ENCODE peak calls at places on chromosomes 6 and 20, in ten cellular contexts. R is RWPE2; V is effector memory CD4-positive, alpha-beta T cell; W is CD8-positive, alpha-beta T cell; T is heart left ventricle; F is tibial nerve; E is GM23248; P is body of pancreas; C is cardiac muscle cell; O is trophoblast cell. H is an unnamed sample. For H3K4me1 and H3K36me3, the result is how much of the 10 kb centered on the place peaks cover.

GRCh38 chr20:8953300-8953699 is 115.6 kb upstream of the PLCB4 start:
- DNase-seq in R (no peak), V (no peak), W (no peak), T (no peak), F (no peak), E (no peak), P (no peak), C (no peak), O (no peak), H (no peak)

GRCh38 chr6:81075974-81076373 is 676.5 kb downstream of the TENT5A start:
- DNase-seq in R (no peak), V (no peak), W (no peak), T (no peak), F (no peak), E (peak), P (no peak), C (peak), O (peak), H (no peak)

GRCh38 chr6:169292340-169293124 is 38.9 kb upstream of the THBS2 start:
- DNase-seq in R (peak), V (no peak), W (no peak), T (no peak), F (peak), E (peak), P (peak), C (peak), O (peak), H (no peak)

GRCh38 chr20:57480444-57481152 is 44.3 kb downstream of the CTCFL start:
- DNase-seq in R (peak), V (no peak), W (peak), T (no peak), F (no peak), E (no peak), P (no peak), C (no peak), O (no peak), H (no peak)

GRCh38 chr6:81820979-81821378 is 68.5 kb upstream of the TENT5A start:
- DNase-seq in R (no peak), V (no peak), W (no peak), T (no peak), F (no peak), E (no peak), P (no peak), C (no peak), O (no peak), H (no peak)

GRCh38 chr20:52899221-52899620 is 72.9 kb upstream of the TSHZ2 start:
- DNase-seq in R (no peak), V (no peak), W (no peak), T (no peak), F (no peak), E (no peak), P (no peak), C (no peak), O (no peak), H (no peak)

GRCh38 chr6:46583081-46583480 is 69.5 kb downstream of the CYP39A1 start:
- DNase-seq in R (no peak), V (no peak), W (no peak), T (no peak), F (no peak), E (no peak), P (no peak), C (no peak), O (no peak), H (peak)

GRCh38 chr6:135938588-135939215 is 87.2 kb downstream of the PDE7B start:
- DNase-seq in R (no peak), V (no peak), W (no peak), T (peak), F (no peak), E (peak), P (peak), C (peak), O (peak), H (no peak)

GRCh38 chr6:13877116-13877515 is 47.6 kb upstream of the RNF182 start:
- DNase-seq in R (no peak), V (no peak), W (no peak), T (no peak), F (no peak), E (peak), P (no peak), C (peak), O (no peak), H (no peak)

GRCh38 chr6:117908246-117909107 is 1.4 kb downstream of the SLC35F1 start:
- DNase-seq in R (no peak), V (no peak), W (no peak), T (no peak), F (no peak), E (peak), P (peak), C (no peak), O (no peak), H (peak)

GRCh38 chr6:139240161-139241010 is 51.4 kb downstream of the TXLNB start:
- DNase-seq in R (no peak), V (no peak), W (no peak), T (peak), F (no peak), E (peak), P (peak), C (peak), O (no peak), H (no peak)

GRCh38 chr6:79812195-79812594 is 135.2 kb downstream of the ELOVL4 start:
- DNase-seq in R (no peak), V (no peak), W (no peak), T (no peak), F (no peak), E (no peak), P (no peak), C (no peak), O (no peak), H (no peak)

GRCh38 chr6:27318973-27319372 is 6.9 kb upstream of the POM121L2 start:
- DNase-seq in R (no peak), V (no peak), W (no peak), T (no peak), F (no peak), E (no peak), P (no peak), C (no peak), O (no peak), H (no peak)

GRCh38 chr6:35015996-35016395 is 125.1 kb downstream of the TCP11 start:
- DNase-seq in R (no peak), V (no peak), W (no peak), T (no peak), F (no peak), E (peak), P (no peak), C (no peak), O (no peak), H (peak)

GRCh38 chr6:132820629-132821381 is 6.4 kb downstream of the RPS12 start:
- DNase-seq in R (no peak), V (no peak), W (no peak), T (no peak), F (no peak), E (peak), P (no peak), C (no peak), O (peak), H (no peak)

GRCh38 chr6:7513534-7513933 is 27.9 kb upstream of the DSP start:
- DNase-seq in R (no peak), V (no peak), W (no peak), T (no peak), F (no peak), E (no peak), P (no peak), C (no peak), O (no peak), H (peak)

GRCh38 chr20:58202039-58202438 is 26.4 kb downstream of the ANKRD60 start:
- DNase-seq in R (no peak), V (no peak), W (no peak), T (no peak), F (no peak), E (peak), P (no peak), C (no peak), O (no peak), H (no peak)

GRCh38 chr6:155959898-155960297 is 504.3 kb upstream of the NOX3 start:
- DNase-seq in R (no peak), V (no peak), W (no peak), T (no peak), F (no peak), E (no peak), P (no peak), C (no peak), O (no peak), H (no peak)

GRCh38 chr6:157688960-157689599 is 134.0 kb upstream of the SNX9 start:
- DNase-seq in R (no peak), V (no peak), W (no peak), T (no peak), F (no peak), E (peak), P (no peak), C (peak), O (peak), H (no peak)

GRCh38 chr20:16709017-16709416 is 20.8 kb upstream of the SNRPB2 start:
- DNase-seq in R (no peak), V (no peak), W (no peak), T (no peak), F (no peak), E (no peak), P (no peak), C (no peak), O (no peak), H (no peak)

GRCh38 chr20:25540273-25540672 is 45.1 kb downstream of the NINL start:
- DNase-seq in R (no peak), V (no peak), W (no peak), T (peak), F (no peak), E (peak), P (peak), C (no peak), O (no peak), H (no peak)

GRCh38 chr20:33552519-33552918 is 62.6 kb downstream of the CBFA2T2 start:
- DNase-seq in R (no peak), V (no peak), W (no peak), T (no peak), F (no peak), E (no peak), P (no peak), C (no peak), O (no peak), H (no peak)

GRCh38 chr6:6713660-6714446 is 125.3 kb downstream of the LY86 start:
- DNase-seq in R (no peak), V (no peak), W (no peak), T (no peak), F (peak), E (peak), P (peak), C (peak), O (no peak), H (no peak)

GRCh38 chr6:36969240-36969691 is 14.7 kb downstream of the PI16 start:
- DNase-seq in R (no peak), V (no peak), W (no peak), T (no peak), F (no peak), E (no peak), P (no peak), C (no peak), O (no peak), H (peak)

GRCh38 chr6:79441222-79441621 is 96.0 kb downstream of the LCA5 start:
- DNase-seq in R (no peak), V (no peak), W (no peak), T (no peak), F (no peak), E (no peak), P (no peak), C (no peak), O (no peak), H (no peak)

GRCh38 chr6:64477311-64477850 is 841.8 kb downstream of the PHF3 start:
- DNase-seq in R (no peak), V (no peak), W (no peak), T (no peak), F (no peak), E (no peak), P (no peak), C (no peak), O (no peak), H (no peak)

GRCh38 chr20:44053046-44053445 is 133.9 kb downstream of the JPH2 start:
- DNase-seq in R (peak), V (no peak), W (no peak), T (no peak), F (no peak), E (no peak), P (no peak), C (no peak), O (no peak), H (no peak)

GRCh38 chr20:39851459-39851858 is 837.6 kb downstream of the MAFB start:
- DNase-seq in R (no peak), V (no peak), W (no peak), T (no peak), F (no peak), E (peak), P (no peak), C (peak), O (peak), H (no peak)

GRCh38 chr6:39342692-39343460 is 20.4 kb upstream of the KCNK16 start:
- DNase-seq in R (no peak), V (no peak), W (no peak), T (no peak), F (no peak), E (no peak), P (no peak), C (no peak), O (no peak), H (peak)

GRCh38 chr20:3162080-3162611 is 2.5 kb upstream of the FASTKD5 start:
- DNase-seq in R (no peak), V (no peak), W (no peak), T (peak), F (no peak), E (no peak), P (peak), C (no peak), O (no peak), H (peak)

GRCh38 chr6:10030942-10031537 is 383.8 kb downstream of the TFAP2A start:
- DNase-seq in R (no peak), V (no peak), W (no peak), T (no peak), F (no peak), E (no peak), P (no peak), C (no peak), O (peak), H (no peak)

DNA sequence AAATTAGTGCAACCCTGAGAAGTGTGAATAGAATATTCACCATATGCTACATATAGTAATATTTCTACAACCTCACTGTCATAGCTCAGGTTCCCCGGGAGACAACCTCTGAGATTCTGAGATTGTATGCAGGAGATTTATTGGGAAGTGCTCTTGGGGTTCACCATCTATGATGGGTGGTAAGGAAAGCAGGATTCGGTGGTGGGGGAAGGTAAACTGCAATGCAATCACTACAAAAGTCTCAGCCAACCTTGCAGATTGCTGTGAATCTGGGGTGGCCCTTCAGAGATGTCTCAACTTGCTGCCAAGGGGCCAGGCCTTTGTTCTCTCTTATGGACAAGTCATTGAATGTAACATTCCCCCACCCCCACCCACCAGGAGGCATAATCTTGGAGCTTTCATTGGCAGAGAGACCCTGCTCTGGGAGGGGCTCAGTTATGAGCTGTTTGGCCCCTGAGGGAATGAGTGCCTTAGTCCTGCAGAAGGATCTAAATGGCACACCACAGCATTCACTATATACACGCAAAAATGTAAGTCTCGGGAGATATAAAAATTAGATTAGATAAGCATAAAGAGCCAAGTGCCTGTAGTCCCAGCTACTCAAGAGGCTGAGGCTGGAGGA is 34.0 kb upstream of the SEC63 start:
- DNase-seq in R (no peak), V (no peak), W (no peak), T (no peak), F (no peak), E (no peak), P (no peak), C (no peak), O (peak), H (no peak)
- H3K4me1 ChIP-seq in R (under half), V (under half), W (under half), T (under half), F (under half), E (under half), P (under half), C (under half), O (under half), H (under half)

DNA sequence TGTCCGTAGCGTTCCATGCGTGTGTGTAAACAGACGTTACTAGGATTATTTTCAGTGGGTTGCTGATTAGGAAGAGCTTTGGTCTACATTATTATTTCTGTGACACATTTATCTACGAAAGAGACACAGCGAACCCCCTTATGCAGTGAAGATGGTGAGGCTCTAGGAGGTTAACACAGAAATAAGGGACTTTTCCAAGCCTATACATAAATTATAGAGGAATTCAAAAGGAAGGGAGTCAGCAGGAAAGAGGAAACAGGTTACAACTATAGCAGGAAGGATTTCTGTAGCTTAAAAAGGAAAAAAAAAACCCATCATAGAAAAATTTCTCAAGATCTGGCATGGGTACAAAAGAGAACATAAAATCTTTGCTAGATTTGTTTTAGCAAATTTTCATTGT is 12.9 kb upstream of the RPS6KA2 start:
- DNase-seq in R (no peak), V (no peak), W (no peak), T (no peak), F (no peak), E (no peak), P (no peak), C (no peak), O (no peak), H (no peak)
- H3K36me3 ChIP-seq in R (under half), V (under half), W (under half), T (under half), F (under half), E (under half), P (under half), C (under half), O (under half), H (under half)

GRCh38 chr20:38804243-38804642 is 1.3 kb upstream of the PPP1R16B start:
- DNase-seq in R (peak), V (no peak), W (no peak), T (no peak), F (no peak), E (no peak), P (no peak), C (no peak), O (no peak), H (no peak)
- H3K27ac ChIP-seq in R (no peak), V (peak), W (peak), T (peak), F (no peak), E (no peak), P (no peak), C (no peak), O (no peak), H (peak)

GRCh38 chr6:43766426-43766825 is 3.6 kb upstream of the VEGFA start:
- DNase-seq in R (no peak), V (no peak), W (no peak), T (no peak), F (no peak), E (no peak), P (no peak), C (no peak), O (no peak), H (no peak)
- H3K4me1 ChIP-seq in R (under half), V (under half), W (under half), T (under half), F (under half), E (under half), P (half or more), C (under half), O (under half), H (under half)

GRCh38 chr6:44108471-44108870 is 18.8 kb downstream of the MRPL14 start:
- DNase-seq in R (no peak), V (no peak), W (no peak), T (no peak), F (no peak), E (no peak), P (no peak), C (no peak), O (no peak), H (no peak)

GRCh38 chr6:44105993-44106740 is 21.1 kb downstream of the MRPL14 start:
- DNase-seq in R (no peak), V (no peak), W (no peak), T (no peak), F (no peak), E (peak), P (no peak), C (peak), O (peak), H (no peak)

GRCh38 chr6:44105146-44105545 is 22.1 kb downstream of the MRPL14 start:
- DNase-seq in R (no peak), V (no peak), W (no peak), T (no peak), F (no peak), E (no peak), P (no peak), C (peak), O (no peak), H (no peak)

GRCh38 chr6:44109212-44109611 is 18.0 kb downstream of the MRPL14 start:
- DNase-seq in R (no peak), V (no peak), W (no peak), T (no peak), F (no peak), E (no peak), P (no peak), C (no peak), O (no peak), H (no peak)

DNA sequence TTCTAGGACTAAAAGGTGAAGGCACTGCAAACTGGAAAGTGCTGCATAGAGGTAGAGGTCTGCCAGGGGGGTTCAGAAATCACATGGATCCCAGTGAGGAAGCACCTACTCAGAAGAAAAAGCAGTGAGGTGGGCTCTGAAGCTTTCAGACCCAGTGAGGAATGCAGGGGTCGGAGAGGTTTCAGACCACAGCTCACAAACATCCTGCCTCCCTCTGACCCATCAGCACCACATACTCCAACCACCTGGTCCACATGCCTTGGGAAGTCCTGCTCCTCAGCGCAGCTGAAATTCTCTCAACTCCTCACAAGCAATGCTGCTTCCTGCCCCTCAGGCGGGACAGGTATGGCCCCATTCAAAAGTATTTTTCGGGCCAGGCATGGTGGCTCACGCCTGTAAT is 20.2 kb downstream of the MRPL14 start:
- DNase-seq in R (no peak), V (no peak), W (no peak), T (no peak), F (no peak), E (no peak), P (no peak), C (no peak), O (peak), H (no peak)
- H3K36me3 ChIP-seq in R (half or more), V (under half), W (under half), T (under half), F (under half), E (under half), P (under half), C (under half), O (under half), H (under half)

GRCh38 chr20:49394757-49395156 is 87.7 kb downstream of the KCNB1 start:
- DNase-seq in R (no peak), V (no peak), W (no peak), T (no peak), F (no peak), E (no peak), P (no peak), C (no peak), O (no peak), H (no peak)

GRCh38 chr20:49394264-49394663 is 88.2 kb downstream of the KCNB1 start:
- DNase-seq in R (peak), V (no peak), W (no peak), T (no peak), F (no peak), E (peak), P (peak), C (peak), O (no peak), H (no peak)

GRCh38 chr20:49396230-49396629 is 86.2 kb downstream of the KCNB1 start:
- DNase-seq in R (no peak), V (no peak), W (no peak), T (no peak), F (no peak), E (peak), P (no peak), C (no peak), O (no peak), H (no peak)

GRCh38 chr20:49395659-49396058 is 86.8 kb downstream of the KCNB1 start:
- DNase-seq in R (peak), V (no peak), W (no peak), T (no peak), F (no peak), E (no peak), P (no peak), C (no peak), O (no peak), H (no peak)

GRCh38 chr20:49395183-49395582 is 87.3 kb downstream of the KCNB1 start:
- DNase-seq in R (peak), V (no peak), W (no peak), T (no peak), F (peak), E (peak), P (peak), C (no peak), O (no peak), H (peak)
- H3K27ac ChIP-seq in R (no peak), V (no peak), W (no peak), T (no peak), F (peak), E (no peak), P (no peak), C (no peak), O (no peak), H (no peak)